ENCODE peak calls at places on chromosomes 12 and 14, in six cellular contexts. C is HCT116, E is left ventricle myocardium inferior, L is lung, I is foreskin fibroblast, H is uterus. Z is an unnamed sample.

GRCh38 chr12:104297477-104298113 is 5.9 kb upstream of the EID3 start:
- DNase-seq in L (no peak), I (no peak), E (no peak), C (no peak), H (no peak), Z (no peak)

GRCh38 chr14:67645414-67645813 is 25.7 kb downstream of the ARG2 start:
- DNase-seq in I (no peak), E (no peak), C (no peak), L (no peak), H (no peak), Z (no peak)

GRCh38 chr14:91149462-91149861 is 35.6 kb downstream of the DGLUCY start:
- DNase-seq in I (peak), C (no peak), H (peak), L (peak), E (no peak), Z (peak)

GRCh38 chr14:52106853-52107252 is 38.0 kb upstream of the NID2 start:
- DNase-seq in C (no peak), I (no peak), H (peak), L (no peak), E (no peak), Z (no peak)

GRCh38 chr14:49506650-49507049 is 79.5 kb downstream of the RPS29 start:
- DNase-seq in L (no peak), H (no peak), E (no peak), C (no peak), I (no peak), Z (no peak)

GRCh38 chr12:21659383-21659782 is 1.7 kb upstream of the LDHB start:
- DNase-seq in L (no peak), H (no peak), E (no peak), I (no peak), C (peak), Z (no peak)

GRCh38 chr14:23121401-23121800 is 2.3 kb upstream of the CEBPE start:
- DNase-seq in L (no peak), H (peak), E (no peak), C (no peak), I (peak), Z (no peak)

GRCh38 chr14:88218119-88218915 is 104.8 kb downstream of the KCNK10 start:
- DNase-seq in C (no peak), I (no peak), E (no peak), H (no peak), L (no peak), Z (no peak)

GRCh38 chr14:96176275-96176674 is 28.4 kb upstream of the BDKRB2 start:
- DNase-seq in E (no peak), I (peak), H (no peak), C (no peak), L (no peak), Z (no peak)

GRCh38 chr12:58681730-58682129 is 238.6 kb downstream of the LRIG3 start:
- DNase-seq in L (no peak), H (no peak), I (no peak), C (no peak), E (no peak), Z (no peak)
- TF ChIP-seq CTCF in L (no peak), H (no peak), I (no peak), C (no peak), E (no peak), Z (no peak)

GRCh38 chr12:75481774-75482173 is 1.2 kb downstream of the GLIPR1 start:
- DNase-seq in I (peak), E (no peak), H (peak), L (no peak), C (no peak), Z (peak)
- H3K4me3 ChIP-seq in I (peak), E (peak), H (peak), L (no peak), C (no peak), Z (peak)

GRCh38 chr14:70808023-70808401 is 1.3 kb downstream of the MAP3K9 start:
- DNase-seq in I (no peak), L (peak), E (no peak), H (no peak), C (peak), Z (no peak)
- TF ChIP-seq CTCF in I (no peak), L (no peak), E (no peak), H (no peak), C (no peak), Z (no peak)

DNA sequence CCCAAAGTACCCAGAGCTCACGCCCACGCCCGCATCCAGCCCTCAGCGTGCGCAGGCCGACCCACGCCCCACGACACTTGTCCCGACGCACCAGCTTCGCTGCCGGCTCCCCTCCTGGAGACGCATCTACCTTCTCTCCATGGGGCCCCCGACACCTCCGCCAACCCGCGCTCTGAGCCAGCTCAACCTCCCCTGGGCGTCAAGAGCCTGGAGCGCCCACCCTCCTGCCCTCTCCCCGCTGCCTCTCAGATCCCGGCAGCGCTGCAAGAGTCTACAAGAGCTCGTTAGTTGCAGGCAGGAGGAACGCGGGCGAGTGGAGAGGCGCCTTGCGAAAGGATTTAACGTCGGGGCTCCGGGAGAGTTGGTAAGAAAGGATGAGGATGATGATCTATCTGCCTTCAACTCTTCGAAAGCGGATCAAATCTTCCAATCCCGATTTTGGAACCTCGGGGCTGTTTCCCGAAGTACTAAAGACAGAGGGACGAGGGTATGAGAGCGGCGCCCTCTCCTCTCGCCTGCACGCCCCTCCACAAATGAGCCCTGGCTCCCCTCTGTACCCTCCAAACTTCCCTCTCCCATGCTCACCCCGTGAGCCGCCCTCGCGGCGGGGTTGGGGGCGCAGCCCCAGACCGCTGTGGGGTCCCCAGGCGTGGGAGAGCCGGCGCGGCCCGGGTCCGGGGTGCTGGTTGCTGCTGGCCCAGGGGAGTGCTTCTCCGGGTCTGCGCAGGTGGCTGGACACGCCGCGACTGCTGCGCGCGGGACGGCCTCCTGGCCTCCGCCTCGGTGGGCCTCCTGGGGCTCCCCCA is 968 bp downstream of the LTBP2 start:
- DNase-seq in I (no peak), H (no peak), L (no peak), C (no peak), E (no peak), Z (no peak)
- H3K4me3 ChIP-seq in I (peak), H (peak), L (peak), C (no peak), E (peak), Z (peak)

GRCh38 chr12:4271433-4272013 is 2.0 kb upstream of the CCND2 start:
- DNase-seq in C (no peak), I (no peak), L (no peak), H (no peak), E (no peak), Z (no peak)
- TF ChIP-seq CTCF in C (no peak), I (no peak), L (no peak), H (no peak), E (no peak), Z (no peak)